ENCODE peak calls at places on chromosome 19, in seven cellular contexts. G is NCI-H2029 treated with DMSO at 0.1 percent for 48 hours; X is T follicular helper cell; P is adrenal gland; C is AG09309; T is activated CD8-positive, alpha-beta memory T cell treated with anti-CD3 and anti-CD28 coated beads for 1 hour; A is stimulated activated CD4-positive, alpha-beta T cell treated with anti-CD3 and anti-CD28 coated beads, Interleukin-12 subunit alpha, Interleukin-12 subunit beta, amount 100 ng/mL, for 24 hours. E is an unnamed sample.

GRCh38 chr19:15115080-15115479 is 7.9 kb downstream of the SYDE1 start:
- DNase-seq in G (no peak), X (no peak), P (peak), C (no peak), T (no peak), A (no peak), E (no peak)

GRCh38 chr19:15466851-15467733 is 2.7 kb upstream of the RASAL3 start:
- DNase-seq in G (no peak), X (no peak), P (no peak), C (no peak), T (peak), A (no peak), E (no peak)

GRCh38 chr19:53389591-53390377 is 5.2 kb upstream of the ZNF765 start:
- DNase-seq in G (no peak), X (no peak), P (no peak), C (no peak), T (no peak), A (no peak), E (no peak)

GRCh38 chr19:49315111-49315510 is 9.9 kb downstream of the SLC6A16 start:
- DNase-seq in G (no peak), X (no peak), P (no peak), C (no peak), T (no peak), A (no peak), E (no peak)

GRCh38 chr19:16285769-16286564 is 38.7 kb upstream of the KLF2 start:
- DNase-seq in G (no peak), X (no peak), P (no peak), C (no peak), T (no peak), A (no peak), E (no peak)

GRCh38 chr19:16883518-16883917 is 5.3 kb upstream of the F2RL3 start:
- DNase-seq in G (no peak), X (no peak), P (no peak), C (no peak), T (no peak), A (no peak), E (no peak)

GRCh38 chr19:58361900-58362271 is 665 bp downstream of the ZNF497 start:
- DNase-seq in G (peak), X (no peak), P (peak), C (no peak), T (no peak), A (no peak), E (no peak)

GRCh38 chr19:8302357-8302691 is 5.8 kb downstream of the CD320 start:
- DNase-seq in G (no peak), X (no peak), P (peak), C (no peak), T (no peak), A (no peak), E (no peak)

GRCh38 chr19:18291590-18292459 is 10.4 kb upstream of the JUND start:
- DNase-seq in G (no peak), X (peak), P (peak), C (no peak), T (no peak), A (no peak), E (no peak)

GRCh38 chr19:33556261-33556660 is 34.7 kb upstream of the PEPD start:
- DNase-seq in G (no peak), X (no peak), P (no peak), C (no peak), T (no peak), A (no peak), E (no peak)

GRCh38 chr19:3098141-3098514 is 4.0 kb downstream of the GNA11 start:
- DNase-seq in G (no peak), X (no peak), P (no peak), C (no peak), T (no peak), A (no peak), E (no peak)

GRCh38 chr19:52735734-52736133 is 890 bp upstream of the ZNF611 start:
- DNase-seq in G (peak), X (no peak), P (peak), C (no peak), T (no peak), A (no peak), E (no peak)

GRCh38 chr19:3057275-3057714 is 5.0 kb downstream of the TLE5 start:
- DNase-seq in G (peak), X (no peak), P (peak), C (no peak), T (no peak), A (no peak), E (no peak)

E was measured in cortex of kidney.